ENCODE peak calls at places on chromosomes 13 and 19, in nine cellular contexts. L, Q, P, T, D, F, Z, E and S are unnamed samples.

GRCh38 chr13:89899302-89900103 is 1448.0 kb upstream of the MIR17HG start:
- DNase-seq in L (no peak), Q (no peak), P (no peak), T (no peak), D (no peak), F (no peak), Z (no peak), E (no peak), S (no peak)

GRCh38 chr13:95296326-95296939 is 4.8 kb downstream of the ABCC4 start:
- DNase-seq in L (no peak), Q (no peak), P (no peak), T (peak), D (no peak), F (no peak), Z (peak), E (no peak), S (no peak)

GRCh38 chr13:97058417-97058816 is 64.1 kb upstream of the OXGR1 start:
- DNase-seq in L (no peak), Q (no peak), P (no peak), T (no peak), D (no peak), F (no peak), Z (no peak), E (no peak), S (no peak)

GRCh38 chr13:44049546-44049945 is 169.8 kb downstream of the LACC1 start:
- DNase-seq in L (no peak), Q (no peak), P (no peak), T (no peak), D (no peak), F (no peak), Z (no peak), E (no peak), S (no peak)

GRCh38 chr13:99935772-99936171 is 35.8 kb downstream of the ZIC5 start:
- DNase-seq in L (no peak), Q (no peak), P (no peak), T (no peak), D (no peak), F (no peak), Z (no peak), E (no peak), S (no peak)

GRCh38 chr13:46751811-46752635 is 44.9 kb downstream of the ESD start:
- DNase-seq in L (no peak), Q (no peak), P (no peak), T (peak), D (no peak), F (no peak), Z (no peak), E (no peak), S (no peak)

GRCh38 chr13:47798906-47799305 is 202.2 kb downstream of the SUCLA2 start:
- DNase-seq in L (no peak), Q (no peak), P (no peak), T (no peak), D (no peak), F (no peak), Z (no peak), E (no peak), S (no peak)

GRCh38 chr13:101649490-101650126 is 197.1 kb downstream of the ITGBL1 start:
- DNase-seq in L (no peak), Q (no peak), P (no peak), T (no peak), D (no peak), F (no peak), Z (no peak), E (no peak), S (no peak)

GRCh38 chr13:28753208-28753892 is 34.6 kb upstream of the SLC46A3 start:
- DNase-seq in L (no peak), Q (peak), P (peak), T (peak), D (peak), F (no peak), Z (peak), E (no peak), S (peak)

GRCh38 chr19:28929026-28929425 is 283.9 kb downstream of the UQCRFS1 start:
- DNase-seq in L (no peak), Q (no peak), P (no peak), T (no peak), D (no peak), F (no peak), Z (no peak), E (no peak), S (no peak)

GRCh38 chr13:51811920-51812328 is 8.0 kb upstream of the DHRS12 start:
- DNase-seq in L (no peak), Q (no peak), P (no peak), T (no peak), D (no peak), F (no peak), Z (no peak), E (no peak), S (no peak)

GRCh38 chr13:51697855-51698254 is 106.1 kb downstream of the DHRS12 start:
- DNase-seq in L (no peak), Q (no peak), P (no peak), T (no peak), D (no peak), F (no peak), Z (no peak), E (no peak), S (no peak)

GRCh38 chr13:51760592-51760991 is 43.4 kb downstream of the DHRS12 start:
- DNase-seq in L (no peak), Q (no peak), P (no peak), T (no peak), D (no peak), F (no peak), Z (no peak), E (no peak), S (no peak)

GRCh38 chr13:114015608-114016295 is 41.9 kb upstream of the C13orf46 start:
- DNase-seq in L (no peak), Q (no peak), P (no peak), T (no peak), D (peak), F (no peak), Z (no peak), E (no peak), S (peak)

GRCh38 chr19:35253316-35254286 is 4.8 kb downstream of the LSR start:
- DNase-seq in L (no peak), Q (peak), P (peak), T (peak), D (no peak), F (no peak), Z (no peak), E (no peak), S (no peak)

GRCh38 chr19:47729799-47730520 is 15.4 kb upstream of the NOP53 start:
- DNase-seq in L (peak), Q (no peak), P (peak), T (peak), D (peak), F (no peak), Z (peak), E (peak), S (peak)

GRCh38 chr13:50208826-50209335 is 193.6 kb downstream of the KCNRG start:
- DNase-seq in L (peak), Q (no peak), P (peak), T (peak), D (no peak), F (no peak), Z (peak), E (no peak), S (no peak)

GRCh38 chr13:50214514-50214913 is 199.3 kb downstream of the KCNRG start:
- DNase-seq in L (no peak), Q (no peak), P (no peak), T (no peak), D (no peak), F (no peak), Z (no peak), E (no peak), S (no peak)

GRCh38 chr13:50215389-50215788 is 200.1 kb downstream of the KCNRG start:
- DNase-seq in L (no peak), Q (no peak), P (no peak), T (no peak), D (no peak), F (no peak), Z (no peak), E (no peak), S (no peak)

GRCh38 chr13:50213526-50213925 is 198.3 kb downstream of the KCNRG start:
- DNase-seq in L (no peak), Q (peak), P (no peak), T (no peak), D (no peak), F (no peak), Z (no peak), E (no peak), S (no peak)

GRCh38 chr13:50209646-50210045 is 194.4 kb downstream of the KCNRG start:
- DNase-seq in L (no peak), Q (no peak), P (no peak), T (no peak), D (no peak), F (no peak), Z (no peak), E (no peak), S (no peak)
- TF ChIP-seq POLR2A in L (no peak), Q (no peak), P (no peak), T (no peak), D (no peak), F (no peak), Z (no peak), E (no peak), S (no peak)

GRCh38 chr13:70812481-70812880 is 704.2 kb upstream of the KLHL1 start:
- DNase-seq in L (no peak), Q (no peak), P (no peak), T (no peak), D (no peak), F (no peak), Z (no peak), E (no peak), S (no peak)
- H3K27ac ChIP-seq in L (no peak), Q (no peak), P (no peak), T (no peak), D (no peak), F (no peak), Z (no peak), E (no peak), S (no peak)

GRCh38 chr19:2819540-2820111 is at the start of gene ZNF554:
- DNase-seq in L (peak), Q (peak), P (peak), T (peak), D (peak), F (peak), Z (peak), E (peak), S (peak)
- TF ChIP-seq POLR2A in L (peak), Q (no peak), P (no peak), T (peak), D (no peak), F (no peak), Z (peak), E (peak), S (peak)

DNA sequence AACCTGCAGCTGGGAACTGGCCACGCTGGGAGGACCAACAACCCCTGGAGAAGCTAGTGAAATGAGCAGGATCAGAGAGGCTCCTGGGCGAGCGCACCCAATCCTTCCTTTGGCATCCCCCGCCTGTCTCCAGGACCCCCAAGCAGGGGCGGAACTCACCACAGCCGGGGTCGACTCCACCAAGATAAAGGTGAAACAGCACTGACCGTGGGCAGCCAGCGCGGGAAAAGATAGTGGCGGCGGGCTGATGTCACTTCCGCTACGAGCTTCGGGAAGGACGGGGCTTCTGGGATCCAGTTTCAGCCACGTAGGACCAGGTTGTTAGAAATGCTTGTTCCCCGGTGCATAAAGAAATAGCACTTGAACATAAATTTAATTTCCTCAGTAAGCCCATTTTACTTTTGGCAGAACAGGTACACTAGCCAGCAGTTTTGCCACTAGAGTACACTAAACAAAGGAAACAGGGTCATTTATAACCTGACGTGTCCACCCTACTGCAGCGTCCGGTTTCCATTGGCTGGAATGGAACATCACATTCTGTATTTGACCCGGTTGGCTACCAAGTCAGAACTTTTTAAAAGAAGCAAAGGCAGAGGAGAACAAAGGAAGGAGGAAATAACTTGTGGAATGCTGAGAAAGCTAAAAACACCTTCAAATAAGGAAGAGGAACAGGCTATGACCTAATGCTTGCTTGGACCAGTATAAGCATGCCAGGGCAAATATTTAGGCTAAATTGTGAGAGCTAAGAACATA is 25.5 kb upstream of the ZNF562 start:
- DNase-seq in L (no peak), Q (no peak), P (no peak), T (no peak), D (no peak), F (no peak), Z (no peak), E (no peak), S (peak)
- H3K27ac ChIP-seq in L (no peak), Q (no peak), P (no peak), T (no peak), D (peak), F (peak), Z (no peak), E (no peak), S (peak)

GRCh38 chr19:8832132-8833021 is at the start of the genes MBD3L1 and ZNF558:
- DNase-seq in L (peak), Q (peak), P (peak), T (peak), D (peak), F (peak), Z (peak), E (peak), S (peak)
- TF ChIP-seq POLR2A in L (peak), Q (peak), P (peak), T (peak), D (peak), F (no peak), Z (peak), E (peak), S (peak)

GRCh38 chr13:20514866-20515265 is 10.8 kb downstream of the CRYL1 start:
- DNase-seq in L (no peak), Q (no peak), P (no peak), T (no peak), D (no peak), F (no peak), Z (no peak), E (no peak), S (no peak)

GRCh38 chr13:20521388-20521787 is 4.3 kb downstream of the CRYL1 start:
- DNase-seq in L (no peak), Q (no peak), P (no peak), T (no peak), D (no peak), F (no peak), Z (no peak), E (no peak), S (no peak)

GRCh38 chr13:20519887-20520286 is 5.8 kb downstream of the CRYL1 start:
- DNase-seq in L (no peak), Q (no peak), P (no peak), T (no peak), D (no peak), F (no peak), Z (no peak), E (no peak), S (no peak)

DNA sequence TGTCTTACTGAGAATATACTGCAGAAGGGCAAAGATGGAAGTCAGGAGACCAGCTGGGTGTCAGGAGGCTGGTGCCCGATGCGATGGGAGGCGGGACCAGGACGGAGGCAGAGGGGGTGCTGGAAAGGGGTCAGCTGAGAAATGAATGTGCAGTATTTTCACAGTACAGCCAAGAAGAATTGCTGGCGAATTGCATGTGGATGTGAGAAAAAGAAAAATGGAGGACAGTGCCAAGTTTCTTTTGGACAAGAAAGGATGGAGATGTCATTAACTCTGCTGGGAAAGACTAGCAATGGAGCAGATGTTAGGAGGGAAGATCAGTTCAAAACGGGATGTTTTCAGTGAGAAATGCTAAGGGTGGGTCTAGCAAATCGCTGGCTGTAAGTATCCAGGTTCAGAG is 7.0 kb downstream of the CRYL1 start:
- DNase-seq in L (no peak), Q (no peak), P (no peak), T (no peak), D (no peak), F (no peak), Z (no peak), E (no peak), S (no peak)
- H3K27ac ChIP-seq in L (no peak), Q (no peak), P (no peak), T (no peak), D (no peak), F (no peak), Z (no peak), E (no peak), S (no peak)

DNA sequence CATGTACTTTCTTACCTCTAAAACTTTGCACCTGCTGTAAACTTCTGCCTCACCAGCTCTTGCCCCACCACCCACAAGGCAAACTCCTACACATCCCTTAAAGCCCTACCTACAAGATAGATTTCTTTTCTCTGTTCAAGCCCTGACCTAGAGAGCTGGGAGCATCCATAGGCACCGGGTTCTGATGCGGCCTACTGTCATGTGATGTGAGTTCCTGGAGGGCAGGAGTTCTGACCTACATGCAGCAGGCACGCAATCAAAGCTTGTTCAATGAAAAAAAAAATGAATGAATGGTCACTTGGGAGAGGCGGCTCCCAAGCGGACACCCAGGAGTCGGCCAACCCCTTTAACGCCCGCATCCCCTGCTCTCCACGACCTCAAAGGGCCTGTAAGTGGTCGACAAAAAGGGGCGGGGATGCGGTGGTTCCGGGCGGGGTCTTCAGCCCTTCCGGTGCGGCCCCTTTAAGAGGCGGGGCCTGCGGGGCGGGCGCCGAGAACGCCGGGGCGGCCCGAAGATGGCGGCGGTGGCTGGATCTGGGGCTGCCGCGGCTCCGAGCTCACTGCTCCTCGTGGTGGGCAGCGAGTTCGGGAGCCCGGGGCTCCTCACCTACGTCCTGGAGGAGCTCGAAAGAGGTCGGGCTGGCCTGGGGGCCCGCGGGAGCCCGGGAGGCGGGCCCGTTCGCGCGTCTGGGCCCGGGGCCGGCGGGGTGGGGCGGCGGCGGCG is at the start of gene MAP1S:
- DNase-seq in L (peak), Q (no peak), P (no peak), T (peak), D (peak), F (no peak), Z (peak), E (no peak), S (peak)
- TF ChIP-seq POLR2A in L (peak), Q (peak), P (peak), T (peak), D (peak), F (no peak), Z (peak), E (peak), S (peak)

GRCh38 chr13:112210401-112210800 is 143.5 kb downstream of the SOX1 start:
- DNase-seq in L (no peak), Q (no peak), P (no peak), T (no peak), D (no peak), F (no peak), Z (no peak), E (no peak), S (no peak)
- H3K27ac ChIP-seq in L (no peak), Q (no peak), P (no peak), T (no peak), D (no peak), F (no peak), Z (no peak), E (no peak), S (no peak)